ENCODE peak calls at places on chromosome 10, in six cellular contexts. One of them, this sample, is unnamed.

GRCh38 chr10:107614939-107615665 is 450.6 kb upstream of the SORCS1 start:
- DNase-seq in GM12878: no peak
- DNase-seq in OCI-LY7: no peak
- DNase-seq in mucosa of descending colon: no peak
- DNase-seq in epithelial cell of esophagus: peak; percentile 72
- DNase-seq in GM13977: no peak
- DNase-seq in this sample: no peak

GRCh38 chr10:4450981-4451501 is 375.0 kb upstream of the AKR1E2 start:
- DNase-seq in OCI-LY7: no peak
- DNase-seq in mucosa of descending colon: no peak
- DNase-seq in GM12878: no peak
- DNase-seq in GM13977: no peak
- DNase-seq in epithelial cell of esophagus: peak; percentile 83
- DNase-seq in this sample: no peak

GRCh38 chr10:101120884-101121660 is 10.0 kb upstream of the TLX1 start:
- DNase-seq in mucosa of descending colon: peak; percentile 77
- DNase-seq in OCI-LY7: peak; percentile 11
- DNase-seq in epithelial cell of esophagus: no peak
- DNase-seq in GM13977: peak; percentile 60
- DNase-seq in GM12878: no peak
- DNase-seq in this sample: peak; percentile 46

GRCh38 chr10:24097771-24098207 is 111.1 kb upstream of the KIAA1217 start:
- DNase-seq in epithelial cell of esophagus: no peak
- DNase-seq in GM13977: no peak
- DNase-seq in GM12878: no peak
- DNase-seq in mucosa of descending colon: no peak
- DNase-seq in OCI-LY7: no peak
- DNase-seq in this sample: no peak

GRCh38 chr10:49089152-49089788 is 26.1 kb downstream of the VSTM4 start:
- DNase-seq in GM12878: no peak
- DNase-seq in epithelial cell of esophagus: no peak
- DNase-seq in mucosa of descending colon: no peak
- DNase-seq in GM13977: no peak
- DNase-seq in OCI-LY7: no peak
- DNase-seq in this sample: no peak

GRCh38 chr10:7773845-7774801 is 13.7 kb downstream of the KIN start:
- DNase-seq in GM12878: no peak
- DNase-seq in GM13977: no peak
- DNase-seq in OCI-LY7: peak; percentile 21
- DNase-seq in epithelial cell of esophagus: no peak
- DNase-seq in mucosa of descending colon: peak; percentile 73
- DNase-seq in this sample: no peak

GRCh38 chr10:110522365-110522988 is 24.8 kb downstream of the DUSP5 start:
- DNase-seq in mucosa of descending colon: no peak
- DNase-seq in OCI-LY7: no peak
- DNase-seq in GM13977: no peak
- DNase-seq in GM12878: no peak
- DNase-seq in epithelial cell of esophagus: no peak
- DNase-seq in this sample: no peak

GRCh38 chr10:63494951-63495350 is 26.2 kb upstream of the REEP3 start:
- DNase-seq in mucosa of descending colon: no peak
- DNase-seq in GM12878: no peak
- DNase-seq in OCI-LY7: no peak
- DNase-seq in GM13977: no peak
- DNase-seq in epithelial cell of esophagus: no peak
- DNase-seq in this sample: no peak

GRCh38 chr10:45476559-45476958 is 102.5 kb downstream of the ALOX5 start:
- DNase-seq in mucosa of descending colon: no peak
- DNase-seq in GM13977: no peak
- DNase-seq in GM12878: no peak
- DNase-seq in epithelial cell of esophagus: no peak
- DNase-seq in OCI-LY7: no peak
- DNase-seq in this sample: no peak

GRCh38 chr10:95767884-95768556 is 12.1 kb downstream of the ENTPD1 start:
- DNase-seq in epithelial cell of esophagus: no peak
- DNase-seq in OCI-LY7: peak; percentile 44
- DNase-seq in GM13977: no peak
- DNase-seq in mucosa of descending colon: no peak
- DNase-seq in GM12878: no peak
- DNase-seq in this sample: peak; percentile 67

GRCh38 chr10:108303149-108303548 is 1138.6 kb upstream of the SORCS1 start:
- DNase-seq in OCI-LY7: no peak
- DNase-seq in mucosa of descending colon: no peak
- DNase-seq in GM12878: peak; percentile 4
- DNase-seq in GM13977: no peak
- DNase-seq in epithelial cell of esophagus: peak; percentile 32
- DNase-seq in this sample: no peak

GRCh38 chr10:88316292-88316861 is 266.7 kb downstream of the RNLS start:
- DNase-seq in GM13977: no peak
- DNase-seq in mucosa of descending colon: no peak
- DNase-seq in OCI-LY7: no peak
- DNase-seq in epithelial cell of esophagus: no peak
- DNase-seq in GM12878: no peak
- DNase-seq in this sample: no peak

GRCh38 chr10:88319960-88320517 is 263.1 kb downstream of the RNLS start:
- DNase-seq in GM13977: no peak
- DNase-seq in OCI-LY7: no peak
- DNase-seq in mucosa of descending colon: no peak
- DNase-seq in GM12878: no peak
- DNase-seq in epithelial cell of esophagus: no peak
- DNase-seq in this sample: no peak

GRCh38 chr10:88315746-88316145 is 267.4 kb downstream of the RNLS start:
- DNase-seq in GM12878: no peak
- DNase-seq in epithelial cell of esophagus: peak; percentile 21
- DNase-seq in mucosa of descending colon: no peak
- DNase-seq in OCI-LY7: no peak
- DNase-seq in GM13977: no peak
- DNase-seq in this sample: no peak

GRCh38 chr10:88317099-88317498 is 266.0 kb downstream of the RNLS start:
- DNase-seq in epithelial cell of esophagus: no peak
- DNase-seq in OCI-LY7: no peak
- DNase-seq in GM12878: no peak
- DNase-seq in GM13977: no peak
- DNase-seq in mucosa of descending colon: no peak
- DNase-seq in this sample: no peak

DNA sequence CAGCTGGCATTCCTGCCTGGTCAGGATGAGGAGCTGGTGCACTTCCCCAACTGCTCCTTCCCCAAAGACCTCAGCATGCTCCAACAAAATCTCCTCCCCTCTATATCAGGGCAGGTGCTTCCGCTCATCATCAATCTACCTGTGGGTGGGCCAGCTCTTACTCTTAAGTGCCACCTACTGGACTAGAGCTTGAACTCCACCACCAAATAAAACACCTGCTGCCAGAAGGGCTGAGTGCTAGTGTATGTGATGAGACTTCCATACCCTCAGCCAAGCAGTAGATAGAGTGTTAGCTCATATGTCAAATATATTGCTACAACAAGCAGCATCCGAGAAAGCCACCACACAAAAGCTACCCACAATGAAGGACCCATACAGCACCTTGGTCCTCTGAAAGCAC is 264.3 kb downstream of the RNLS start:
- DNase-seq in epithelial cell of esophagus: peak; percentile 23
- DNase-seq in GM12878: no peak
- DNase-seq in OCI-LY7: peak; percentile 65
- DNase-seq in mucosa of descending colon: no peak
- DNase-seq in GM13977: no peak
- DNase-seq in this sample: no peak
- TF ChIP-seq CTCF in epithelial cell of esophagus: peak; percentile 32
- TF ChIP-seq CTCF in GM12878: peak; percentile 34
- TF ChIP-seq CTCF in OCI-LY7: peak; percentile 78
- TF ChIP-seq CTCF in mucosa of descending colon: no peak
- TF ChIP-seq CTCF in GM13977: peak; percentile 36
- TF ChIP-seq CTCF in this sample: peak; percentile 25

DNA sequence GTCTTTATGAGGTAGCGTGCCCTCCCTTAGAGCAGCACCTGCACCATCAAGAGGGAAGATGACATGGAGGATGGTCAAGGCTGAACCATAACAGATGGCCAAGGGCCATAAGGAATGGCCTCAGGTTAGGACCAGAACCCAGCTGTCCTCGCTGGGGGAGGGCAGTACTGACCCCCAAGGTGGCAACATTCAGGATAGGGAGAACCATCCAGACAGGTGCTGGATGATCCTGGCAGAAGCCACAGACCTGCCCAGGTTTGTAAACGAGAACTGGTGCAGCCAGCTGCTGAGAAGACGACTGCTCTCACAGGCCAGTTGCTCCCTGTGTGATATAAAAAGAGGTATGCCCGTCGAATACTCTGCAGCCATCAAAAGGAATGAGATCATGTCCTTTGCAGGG is 320.4 kb downstream of the GLRX3 start:
- DNase-seq in GM13977: no peak
- DNase-seq in GM12878: no peak
- DNase-seq in OCI-LY7: no peak
- DNase-seq in epithelial cell of esophagus: no peak
- DNase-seq in mucosa of descending colon: no peak
- DNase-seq in this sample: no peak
- TF ChIP-seq CTCF in GM13977: no peak
- TF ChIP-seq CTCF in GM12878: no peak
- TF ChIP-seq CTCF in OCI-LY7: no peak
- TF ChIP-seq CTCF in epithelial cell of esophagus: no peak
- TF ChIP-seq CTCF in mucosa of descending colon: no peak
- TF ChIP-seq CTCF in this sample: no peak

GRCh38 chr10:97596101-97597055 is 6.9 kb downstream of the C10orf62 start:
- DNase-seq in GM13977: no peak
- DNase-seq in mucosa of descending colon: no peak
- DNase-seq in OCI-LY7: no peak
- DNase-seq in GM12878: no peak
- DNase-seq in epithelial cell of esophagus: peak; percentile 92
- DNase-seq in this sample: no peak
- TF ChIP-seq CTCF in GM13977: no peak
- TF ChIP-seq CTCF in mucosa of descending colon: no peak
- TF ChIP-seq CTCF in OCI-LY7: no peak
- TF ChIP-seq CTCF in GM12878: no peak
- TF ChIP-seq CTCF in epithelial cell of esophagus: no peak
- TF ChIP-seq CTCF in this sample: no peak

GRCh38 chr10:35371731-35372130 is 35.4 kb downstream of the CCNY start:
- DNase-seq in OCI-LY7: no peak
- DNase-seq in mucosa of descending colon: no peak
- DNase-seq in GM12878: no peak
- DNase-seq in GM13977: no peak
- DNase-seq in epithelial cell of esophagus: no peak
- DNase-seq in this sample: no peak
- TF ChIP-seq CTCF in OCI-LY7: no peak
- TF ChIP-seq CTCF in mucosa of descending colon: no peak
- TF ChIP-seq CTCF in GM12878: no peak
- TF ChIP-seq CTCF in GM13977: no peak
- TF ChIP-seq CTCF in epithelial cell of esophagus: no peak
- TF ChIP-seq CTCF in this sample: no peak

GRCh38 chr10:121862624-121863023 is 65.2 kb downstream of the ATE1 start:
- DNase-seq in GM13977: no peak
- DNase-seq in GM12878: no peak
- DNase-seq in OCI-LY7: no peak
- DNase-seq in mucosa of descending colon: no peak
- DNase-seq in epithelial cell of esophagus: no peak
- DNase-seq in this sample: no peak
- TF ChIP-seq CTCF in GM13977: no peak
- TF ChIP-seq CTCF in GM12878: no peak
- TF ChIP-seq CTCF in OCI-LY7: no peak
- TF ChIP-seq CTCF in mucosa of descending colon: no peak
- TF ChIP-seq CTCF in epithelial cell of esophagus: no peak
- TF ChIP-seq CTCF in this sample: no peak

This sample was measured in GM06990.